ENCODE peak calls at places on chromosomes 16 and 17, in nine cellular contexts. I, A, T, J, M, Z, E, K and F are unnamed samples.

GRCh38 chr16:12099451-12100123 is 123.1 kb downstream of the SNX29 start:
- DNase-seq in E (no peak), I (no peak), Z (no peak), K (no peak), J (no peak), A (peak; percentile 33), M (no peak), T (no peak), F (no peak)

GRCh38 chr16:53743149-53743566 is 39.2 kb downstream of the FTO start:
- DNase-seq in Z (no peak), J (no peak), A (no peak), I (no peak), M (peak; percentile 28), E (peak; percentile 13), T (no peak), K (peak; percentile 25), F (no peak)

GRCh38 chr17:12727076-12727750 is 61.5 kb downstream of the MYOCD start:
- DNase-seq in J (no peak), I (no peak), Z (no peak), E (no peak), K (peak; percentile 34), T (no peak), A (no peak), M (peak; percentile 56), F (no peak)

GRCh38 chr17:75277664-75278071 is 6.6 kb upstream of the MIF4GD start:
- DNase-seq in A (no peak), Z (no peak), T (no peak), E (no peak), M (peak; percentile 76), I (no peak), J (no peak), K (no peak), F (no peak)

GRCh38 chr16:83027973-83028372 is 401.2 kb downstream of the CDH13 start:
- DNase-seq in Z (no peak), E (no peak), J (no peak), A (no peak), I (no peak), M (no peak), K (no peak), T (no peak), F (no peak)

GRCh38 chr17:38509772-38510423 is 81.6 kb downstream of the ARHGAP23 start:
- DNase-seq in A (no peak), Z (no peak), J (no peak), M (no peak), E (no peak), K (peak; percentile 40), I (no peak), T (no peak), F (no peak)

GRCh38 chr16:72848759-72849664 is 198.9 kb downstream of the ZFHX3 start:
- DNase-seq in I (no peak), Z (no peak), A (peak; percentile 82), J (peak; percentile 75), T (peak; percentile 89), E (peak; percentile 58), M (peak; percentile 91), K (peak; percentile 71), F (peak; percentile 75)

GRCh38 chr16:46629331-46629843 is 8.2 kb upstream of the SHCBP1 start:
- DNase-seq in A (peak; percentile 19), E (peak; percentile 15), I (no peak), T (no peak), J (peak; percentile 56), Z (peak; percentile 49), M (peak; percentile 67), K (peak; percentile 24), F (no peak)

GRCh38 chr17:4721203-4722135 is 9.8 kb upstream of the MED11 start:
- DNase-seq in K (peak; percentile 80), T (no peak), J (no peak), I (no peak), M (peak; percentile 58), Z (peak; percentile 85), E (no peak), A (peak; percentile 69), F (no peak)

GRCh38 chr17:19546289-19547065 is 12.8 kb downstream of the SLC47A1 start:
- DNase-seq in J (no peak), A (no peak), T (no peak), M (no peak), E (peak; percentile 24), K (no peak), I (no peak), Z (peak; percentile 37), F (no peak)

GRCh38 chr16:24539850-24540484 is 601 bp downstream of the RBBP6 start:
- DNase-seq in A (peak; percentile 29), T (peak; percentile 59), Z (peak; percentile 59), E (no peak), K (peak; percentile 74), M (no peak), I (peak; percentile 40), J (no peak), F (no peak)